ENCODE peak calls at places on chromosomes 6 and 20, in ten cellular contexts. W, M, V, E, A, Q, Z, J, L and O are unnamed samples. For H3K27me3, the result is how much of the 10 kb centered on the place peaks cover.

GRCh38 chr20:7828437-7828836 is 111.8 kb downstream of the HAO1 start:
- DNase-seq in W (no peak), M (no peak), V (no peak), E (no peak), A (no peak), Q (no peak), Z (no peak), J (no peak), L (no peak), O (no peak)

GRCh38 chr6:153537422-153537821 is 406.3 kb upstream of the RGS17 start:
- DNase-seq in W (no peak), M (no peak), V (no peak), E (no peak), A (no peak), Q (no peak), Z (no peak), J (no peak), L (no peak), O (no peak)

GRCh38 chr20:36017034-36017951 is 48.9 kb downstream of the CNBD2 start:
- DNase-seq in W (no peak), M (peak), V (no peak), E (no peak), A (no peak), Q (peak), Z (peak), J (peak), L (no peak), O (peak)

GRCh38 chr6:114051031-114051430 is 80.1 kb upstream of the HDAC2 start:
- DNase-seq in W (no peak), M (no peak), V (no peak), E (no peak), A (no peak), Q (no peak), Z (no peak), J (no peak), L (no peak), O (no peak)

GRCh38 chr6:154247119-154247814 is 109.3 kb downstream of the IPCEF1 start:
- DNase-seq in W (no peak), M (no peak), V (no peak), E (no peak), A (no peak), Q (no peak), Z (no peak), J (no peak), L (no peak), O (no peak)

GRCh38 chr6:36362551-36363389 is 24.7 kb downstream of the ETV7 start:
- DNase-seq in W (no peak), M (no peak), V (no peak), E (no peak), A (no peak), Q (peak), Z (no peak), J (no peak), L (no peak), O (no peak)

GRCh38 chr6:30009113-30009512 is 52.0 kb upstream of the POLR1H start:
- DNase-seq in W (no peak), M (no peak), V (no peak), E (no peak), A (no peak), Q (no peak), Z (no peak), J (no peak), L (no peak), O (no peak)

GRCh38 chr6:20946890-20947289 is 412.6 kb downstream of the CDKAL1 start:
- DNase-seq in W (no peak), M (no peak), V (no peak), E (no peak), A (no peak), Q (no peak), Z (no peak), J (no peak), L (no peak), O (no peak)

GRCh38 chr6:165118736-165119135 is 190.7 kb downstream of the C6orf118 start:
- DNase-seq in W (no peak), M (no peak), V (no peak), E (no peak), A (no peak), Q (no peak), Z (no peak), J (no peak), L (no peak), O (no peak)

GRCh38 chr20:62224113-62224855 is 4.2 kb upstream of the HRH3 start:
- DNase-seq in W (no peak), M (no peak), V (no peak), E (no peak), A (no peak), Q (no peak), Z (no peak), J (no peak), L (no peak), O (no peak)

GRCh38 chr6:143569035-143569434 is 57.5 kb upstream of the FUCA2 start:
- DNase-seq in W (no peak), M (no peak), V (no peak), E (no peak), A (no peak), Q (no peak), Z (no peak), J (peak), L (no peak), O (no peak)

GRCh38 chr6:33375143-33375649 is 16.4 kb upstream of the KIFC1 start:
- DNase-seq in W (no peak), M (peak), V (no peak), E (peak), A (peak), Q (no peak), Z (peak), J (peak), L (peak), O (peak)

GRCh38 chr6:16522937-16523336 is 238.3 kb downstream of the ATXN1 start:
- DNase-seq in W (no peak), M (no peak), V (no peak), E (no peak), A (no peak), Q (no peak), Z (no peak), J (no peak), L (no peak), O (no peak)

GRCh38 chr6:34585512-34586045 is 29.4 kb upstream of the SPDEF start:
- DNase-seq in W (no peak), M (no peak), V (no peak), E (no peak), A (peak), Q (no peak), Z (no peak), J (peak), L (no peak), O (no peak)

GRCh38 chr6:157955675-157956074 is 26.0 kb upstream of the SYNJ2 start:
- DNase-seq in W (no peak), M (no peak), V (peak), E (no peak), A (no peak), Q (no peak), Z (no peak), J (no peak), L (no peak), O (no peak)

GRCh38 chr6:96816182-96816888 is 20.9 kb downstream of the GPR63 start:
- DNase-seq in W (no peak), M (no peak), V (no peak), E (no peak), A (no peak), Q (no peak), Z (no peak), J (peak), L (no peak), O (no peak)

GRCh38 chr6:30981942-30982772 is 1.4 kb upstream of the MUC21 start:
- DNase-seq in W (no peak), M (peak), V (peak), E (no peak), A (no peak), Q (no peak), Z (peak), J (peak), L (no peak), O (peak)

GRCh38 chr20:48827880-48828733 is at the start of gene PREX1:
- DNase-seq in W (no peak), M (peak), V (no peak), E (peak), A (peak), Q (peak), Z (peak), J (peak), L (peak), O (peak)

GRCh38 chr6:168625602-168626001 is 184.6 kb downstream of the SMOC2 start:
- DNase-seq in W (no peak), M (no peak), V (no peak), E (no peak), A (peak), Q (no peak), Z (no peak), J (no peak), L (no peak), O (no peak)

GRCh38 chr6:36426622-36427021 is 16.0 kb downstream of the PXT1 start:
- DNase-seq in W (no peak), M (no peak), V (peak), E (no peak), A (no peak), Q (no peak), Z (no peak), J (no peak), L (no peak), O (no peak)

GRCh38 chr6:72363844-72364740 is 257.8 kb upstream of the KCNQ5 start:
- DNase-seq in W (no peak), M (peak), V (no peak), E (no peak), A (no peak), Q (no peak), Z (no peak), J (peak), L (no peak), O (peak)

GRCh38 chr6:34083227-34083889 is 62.5 kb downstream of the GRM4 start:
- DNase-seq in W (no peak), M (no peak), V (no peak), E (no peak), A (no peak), Q (no peak), Z (no peak), J (no peak), L (no peak), O (no peak)

GRCh38 chr20:13353261-13353945 is 132.3 kb downstream of the ISM1 start:
- DNase-seq in W (no peak), M (no peak), V (no peak), E (no peak), A (no peak), Q (no peak), Z (no peak), J (no peak), L (no peak), O (no peak)

GRCh38 chr6:105226598-105227291 is 46.9 kb upstream of the POPDC3 start:
- DNase-seq in W (no peak), M (no peak), V (no peak), E (no peak), A (no peak), Q (no peak), Z (no peak), J (peak), L (no peak), O (peak)

GRCh38 chr6:41739041-41739440 is 3.6 kb upstream of the TFEB start:
- DNase-seq in W (no peak), M (no peak), V (peak), E (no peak), A (no peak), Q (no peak), Z (no peak), J (no peak), L (no peak), O (no peak)

GRCh38 chr6:41736800-41737555 is 1.6 kb upstream of the TFEB start:
- DNase-seq in W (no peak), M (no peak), V (no peak), E (no peak), A (no peak), Q (peak), Z (no peak), J (no peak), L (no peak), O (no peak)

GRCh38 chr6:41736207-41736710 is 851 bp upstream of the TFEB start:
- DNase-seq in W (no peak), M (no peak), V (no peak), E (no peak), A (no peak), Q (peak), Z (no peak), J (no peak), L (no peak), O (no peak)

GRCh38 chr6:41735427-41736206 is at the start of gene TFEB:
- DNase-seq in W (peak), M (peak), V (peak), E (peak), A (peak), Q (peak), Z (peak), J (peak), L (peak), O (peak)

GRCh38 chr6:41737591-41738130 is 2.3 kb upstream of the TFEB start:
- DNase-seq in W (no peak), M (no peak), V (no peak), E (no peak), A (no peak), Q (peak), Z (no peak), J (no peak), L (no peak), O (no peak)
- TF ChIP-seq POLR2A in W (no peak), M (no peak), V (no peak), E (no peak), A (no peak), Q (no peak), Z (no peak), J (no peak), L (no peak), O (no peak)

GRCh38 chr6:84768442-84769174 is 4.2 kb upstream of the TBX18 start:
- DNase-seq in W (no peak), M (no peak), V (no peak), E (no peak), A (no peak), Q (no peak), Z (no peak), J (no peak), L (no peak), O (no peak)
- H3K27me3 ChIP-seq in W (under half), M (half or more), V (under half), E (half or more), A (half or more), Q (under half), Z (under half), J (half or more), L (half or more), O (under half)

GRCh38 chr20:10671850-10672578 is 1.8 kb downstream of the JAG1 start:
- DNase-seq in W (no peak), M (no peak), V (no peak), E (peak), A (peak), Q (peak), Z (peak), J (peak), L (peak), O (peak)

GRCh38 chr20:10671221-10671849 is 2.5 kb downstream of the JAG1 start:
- DNase-seq in W (no peak), M (peak), V (peak), E (peak), A (peak), Q (peak), Z (peak), J (peak), L (peak), O (peak)

GRCh38 chr20:10669843-10670446 is 3.9 kb downstream of the JAG1 start:
- DNase-seq in W (no peak), M (no peak), V (no peak), E (no peak), A (no peak), Q (no peak), Z (no peak), J (no peak), L (no peak), O (no peak)

GRCh38 chr20:10668677-10669368 is 5.0 kb downstream of the JAG1 start:
- DNase-seq in W (no peak), M (no peak), V (no peak), E (no peak), A (no peak), Q (no peak), Z (no peak), J (no peak), L (no peak), O (no peak)

DNA sequence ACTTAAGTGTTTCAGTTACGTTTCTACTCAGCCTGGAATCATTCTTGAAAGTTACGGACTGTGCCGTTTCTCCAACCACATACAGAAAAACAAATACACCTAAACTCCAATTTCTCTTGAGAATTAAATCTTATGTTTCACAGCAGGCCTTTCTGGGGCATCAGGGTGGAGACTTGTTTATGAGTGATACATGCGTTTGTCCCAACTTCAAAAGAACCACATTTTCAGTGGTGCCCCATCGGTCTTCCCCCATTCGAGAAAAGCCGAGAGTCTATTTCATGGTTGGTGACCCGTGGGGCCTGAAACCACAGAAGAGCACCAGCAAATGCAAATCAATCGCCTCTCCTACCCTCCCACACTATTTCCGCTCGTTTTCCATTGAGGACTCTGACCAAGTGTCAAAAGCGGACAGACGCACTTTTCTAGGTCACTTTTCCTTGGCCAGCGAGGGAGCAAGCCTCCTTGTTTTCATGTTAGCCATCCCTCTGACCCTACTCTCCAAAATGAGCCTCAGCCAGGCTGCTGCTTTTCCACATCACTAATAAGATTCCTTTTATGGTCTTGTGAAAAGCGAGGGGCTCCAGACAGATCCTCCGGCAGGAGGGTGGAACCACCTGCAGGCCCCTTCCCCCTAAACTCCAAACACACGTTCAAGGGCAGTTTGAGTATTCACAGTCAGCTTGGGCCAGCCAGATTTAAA is 3.1 kb downstream of the JAG1 start:
- DNase-seq in W (no peak), M (no peak), V (peak), E (no peak), A (no peak), Q (no peak), Z (no peak), J (peak), L (no peak), O (no peak)
- TF ChIP-seq POLR2A in W (no peak), M (no peak), V (no peak), E (no peak), A (no peak), Q (no peak), Z (no peak), J (no peak), L (no peak), O (no peak)

GRCh38 chr6:149951096-149951495 is 9.3 kb downstream of the ULBP2 start:
- DNase-seq in W (no peak), M (no peak), V (no peak), E (no peak), A (no peak), Q (no peak), Z (no peak), J (no peak), L (no peak), O (no peak)
- H3K27me3 ChIP-seq in W (under half), M (under half), V (half or more), E (half or more), A (under half), Q (under half), Z (under half), J (under half), L (under half), O (under half)

GRCh38 chr6:44074383-44075136 is 52.7 kb downstream of the MRPL14 start:
- DNase-seq in W (no peak), M (peak), V (peak), E (peak), A (peak), Q (peak), Z (peak), J (peak), L (no peak), O (peak)

GRCh38 chr6:44073612-44074382 is 53.5 kb downstream of the MRPL14 start:
- DNase-seq in W (no peak), M (no peak), V (no peak), E (no peak), A (peak), Q (no peak), Z (no peak), J (no peak), L (no peak), O (peak)

GRCh38 chr6:44072452-44072958 is 54.7 kb downstream of the MRPL14 start:
- DNase-seq in W (no peak), M (no peak), V (no peak), E (peak), A (no peak), Q (no peak), Z (no peak), J (no peak), L (no peak), O (no peak)

GRCh38 chr6:44071670-44072451 is 55.4 kb downstream of the MRPL14 start:
- DNase-seq in W (no peak), M (no peak), V (no peak), E (no peak), A (no peak), Q (no peak), Z (no peak), J (peak), L (no peak), O (no peak)

DNA sequence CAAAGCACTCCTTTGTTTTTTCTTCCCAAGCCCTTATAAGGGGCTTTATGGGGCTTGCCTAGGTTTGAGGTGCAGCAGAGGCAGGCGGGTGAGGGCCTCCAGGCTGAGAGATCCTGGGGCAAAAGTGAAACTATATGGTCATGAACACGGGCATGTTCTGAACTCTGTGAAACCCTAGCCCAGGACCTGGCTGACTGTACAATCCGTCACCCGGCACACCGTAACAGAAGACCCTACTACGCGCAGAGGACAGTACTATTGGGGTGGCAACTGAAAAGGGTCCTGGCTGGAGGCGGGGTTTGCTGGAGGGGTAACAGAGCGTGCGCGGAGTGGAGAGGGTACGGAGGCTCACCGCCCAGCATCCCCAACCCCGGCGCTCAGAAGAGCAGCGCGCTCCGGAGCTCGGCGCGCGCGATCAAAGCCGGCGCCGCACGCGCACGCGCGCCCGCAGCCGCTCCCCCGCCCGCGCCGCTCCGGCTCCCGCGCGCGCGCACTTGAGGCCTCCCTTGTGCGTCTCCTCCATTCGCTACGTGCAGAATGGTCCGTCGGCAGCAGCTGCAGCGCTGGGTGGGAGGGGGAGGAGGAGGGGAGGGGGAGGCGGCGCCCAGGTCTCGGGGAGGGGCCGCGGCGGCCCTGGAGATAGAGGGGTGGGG is 54.2 kb downstream of the MRPL14 start:
- DNase-seq in W (no peak), M (peak), V (peak), E (peak), A (peak), Q (peak), Z (peak), J (peak), L (peak), O (peak)
- TF ChIP-seq POLR2A in W (peak), M (peak), V (peak), E (no peak), A (no peak), Q (no peak), Z (peak), J (no peak), L (no peak), O (peak)

DNA sequence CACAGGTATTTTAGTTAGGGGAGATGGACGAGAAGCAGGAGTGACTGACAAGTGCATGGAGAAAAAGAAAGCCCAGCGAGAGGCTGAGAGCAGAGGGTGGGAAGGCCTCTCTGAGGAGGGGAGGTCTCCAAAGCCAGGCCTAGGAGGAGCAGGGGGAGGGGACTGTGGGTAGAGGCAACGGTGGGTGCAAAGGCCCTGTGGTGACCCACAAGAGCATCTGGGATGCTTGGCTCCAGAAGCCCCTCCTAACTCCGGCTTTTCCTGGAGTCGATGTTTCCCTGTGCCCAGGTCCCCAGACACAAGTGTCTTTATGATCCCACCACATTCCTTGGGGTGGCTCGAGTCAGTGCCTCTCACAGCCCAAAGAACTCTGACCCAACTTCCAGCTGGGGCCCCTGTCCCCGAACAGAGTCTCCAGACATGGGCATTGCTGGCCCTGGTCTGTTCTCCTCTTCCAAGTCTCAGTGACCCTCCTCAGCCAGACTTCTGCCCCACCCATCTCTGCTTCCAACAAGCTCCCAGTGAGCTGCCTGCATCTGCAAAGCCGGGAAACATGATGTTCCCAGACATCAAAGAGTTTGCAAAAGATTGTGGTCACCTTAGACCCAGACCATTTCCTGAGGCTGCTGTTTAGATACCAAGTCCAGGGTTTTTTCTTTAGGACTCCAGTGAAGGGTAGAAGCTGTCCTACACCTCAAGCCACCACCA is 11.1 kb upstream of the BMP7 start:
- DNase-seq in W (no peak), M (no peak), V (no peak), E (no peak), A (no peak), Q (no peak), Z (no peak), J (no peak), L (no peak), O (no peak)
- H3K27me3 ChIP-seq in W (under half), M (under half), V (half or more), E (under half), A (under half), Q (under half), Z (under half), J (under half), L (under half), O (under half)